ENCODE peak calls at places on chromosomes 3 and 15, in five cellular contexts. D is tibial nerve, E is suprapubic skin, B is thyroid gland, N is uterus. I is an unnamed sample.

GRCh38 chr3:112338021-112338726 is 5.2 kb downstream of the CD200 start:
- DNase-seq in D (no peak), E (no peak), B (no peak), N (no peak), I (no peak)

GRCh38 chr15:55740981-55741591 is 1.9 kb downstream of the PRTG start:
- DNase-seq in D (no peak), E (no peak), B (no peak), N (no peak), I (no peak)

GRCh38 chr3:17901893-17902292 is 159.5 kb upstream of the TBC1D5 start:
- DNase-seq in D (no peak), E (no peak), B (no peak), N (no peak), I (no peak)

GRCh38 chr3:13826672-13827071 is 53.2 kb downstream of the WNT7A start:
- DNase-seq in D (no peak), E (no peak), B (no peak), N (no peak), I (no peak)

GRCh38 chr3:12230406-12230805 is 58.5 kb upstream of the PPARG start:
- DNase-seq in D (no peak), E (no peak), B (peak; percentile 50), N (no peak), I (no peak)

GRCh38 chr3:17041009-17041408 is 156.3 kb downstream of the PLCL2 start:
- DNase-seq in D (no peak), E (no peak), B (no peak), N (no peak), I (no peak)

GRCh38 chr15:23387791-23388190 is 33.2 kb downstream of the GOLGA8S start:
- DNase-seq in D (no peak), E (no peak), B (no peak), N (no peak), I (no peak)

GRCh38 chr3:151319613-151320012 is 3.0 kb upstream of the GPR87 start:
- DNase-seq in D (no peak), E (no peak), B (no peak), N (no peak), I (no peak)

GRCh38 chr15:50764331-50765201 is 940 bp downstream of the SPPL2A start:
- DNase-seq in D (no peak), E (no peak), B (no peak), N (no peak), I (no peak)

GRCh38 chr3:184788751-184789150 is 23.2 kb upstream of the VPS8 start:
- DNase-seq in D (no peak), E (no peak), B (no peak), N (no peak), I (no peak)

GRCh38 chr3:187063286-187064081 is 75.8 kb downstream of the RPL39L start:
- DNase-seq in D (no peak), E (no peak), B (no peak), N (no peak), I (no peak)

GRCh38 chr3:5505163-5505562 is 317.7 kb downstream of the EDEM1 start:
- DNase-seq in D (no peak), E (no peak), B (no peak), N (no peak), I (no peak)

GRCh38 chr15:25568751-25569150 is 129.9 kb upstream of the UBE3A start:
- DNase-seq in D (no peak), E (no peak), B (no peak), N (no peak), I (no peak)

GRCh38 chr3:158451405-158452045 is 119.5 kb upstream of the MLF1 start:
- DNase-seq in D (no peak), E (no peak), B (no peak), N (no peak), I (no peak)

GRCh38 chr3:174223611-174224010 is 635.5 kb upstream of the NAALADL2 start:
- DNase-seq in D (no peak), E (no peak), B (no peak), N (no peak), I (no peak)

GRCh38 chr3:9947025-9947995 is 4.9 kb downstream of the PRRT3 start:
- DNase-seq in D (peak; percentile 31), E (peak; percentile 72), B (peak; percentile 86), N (peak; percentile 60), I (peak; percentile 62)

GRCh38 chr3:127493924-127494646 is 96.4 kb downstream of the TPRA1 start:
- DNase-seq in D (no peak), E (no peak), B (no peak), N (no peak), I (no peak)

GRCh38 chr3:77038928-77039605 is 832 bp upstream of the ROBO2 start:
- DNase-seq in D (no peak), E (peak; percentile 52), B (peak; percentile 6), N (no peak), I (no peak)

GRCh38 chr3:5010706-5011554 is 31.7 kb downstream of the BHLHE40 start:
- DNase-seq in D (no peak), E (no peak), B (no peak), N (no peak), I (no peak)

GRCh38 chr3:32891365-32891764 is 60.1 kb upstream of the CCR4 start:
- DNase-seq in D (no peak), E (no peak), B (no peak), N (no peak), I (no peak)
- TF ChIP-seq POLR2A in D (no peak), E (no peak), B (no peak), N (no peak), I (no peak)

GRCh38 chr3:56801597-56802410 is at the start of gene ARHGEF3:
- DNase-seq in D (peak; percentile 63), E (peak; percentile 90), B (peak; percentile 84), N (peak; percentile 83), I (peak; percentile 86)
- TF ChIP-seq POLR2A in D (peak; percentile 14), E (no peak), B (peak; percentile 95), N (peak; percentile 85), I (peak; percentile 90)

DNA sequence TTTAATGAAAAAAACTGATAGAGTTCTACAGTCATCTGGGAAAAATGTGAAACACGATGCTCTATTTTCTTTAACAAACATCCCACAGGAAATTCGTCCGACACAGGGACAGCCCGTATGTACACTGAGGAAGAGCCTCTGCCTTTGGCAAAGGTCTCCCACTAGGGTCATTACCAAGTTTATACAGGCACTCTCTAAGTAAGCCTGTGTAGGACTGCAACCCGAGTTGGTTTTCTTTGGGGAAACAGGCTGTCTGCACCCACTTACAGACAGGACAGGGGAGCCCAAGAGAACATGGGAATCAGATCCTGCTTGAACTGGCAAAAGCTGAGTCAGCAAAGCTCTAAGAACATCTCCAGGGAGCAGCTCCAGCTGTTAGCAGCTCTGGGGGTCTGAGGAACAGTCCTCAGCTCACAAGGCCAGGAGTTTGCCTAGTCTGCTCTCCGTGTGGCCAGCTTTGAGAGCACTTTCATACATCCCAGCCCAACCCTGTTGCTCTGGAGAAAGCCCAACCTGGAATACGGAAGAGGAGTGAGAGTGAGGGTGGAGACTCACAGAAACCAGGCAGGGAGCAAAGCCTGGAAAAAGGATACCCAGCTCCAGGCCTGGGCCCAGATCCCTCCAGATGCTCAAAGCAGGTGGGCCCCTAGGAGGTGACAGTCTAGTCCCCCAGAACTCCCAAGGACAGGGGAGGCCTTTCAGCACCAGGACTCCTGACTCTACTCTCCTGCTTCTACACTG is 1.9 kb downstream of the TBC1D2B start:
- DNase-seq in D (peak; percentile 36), E (peak; percentile 57), B (peak; percentile 83), N (peak; percentile 59), I (peak; percentile 59)
- TF ChIP-seq POLR2A in D (no peak), E (no peak), B (peak; percentile 55), N (peak; percentile 20), I (no peak)

DNA sequence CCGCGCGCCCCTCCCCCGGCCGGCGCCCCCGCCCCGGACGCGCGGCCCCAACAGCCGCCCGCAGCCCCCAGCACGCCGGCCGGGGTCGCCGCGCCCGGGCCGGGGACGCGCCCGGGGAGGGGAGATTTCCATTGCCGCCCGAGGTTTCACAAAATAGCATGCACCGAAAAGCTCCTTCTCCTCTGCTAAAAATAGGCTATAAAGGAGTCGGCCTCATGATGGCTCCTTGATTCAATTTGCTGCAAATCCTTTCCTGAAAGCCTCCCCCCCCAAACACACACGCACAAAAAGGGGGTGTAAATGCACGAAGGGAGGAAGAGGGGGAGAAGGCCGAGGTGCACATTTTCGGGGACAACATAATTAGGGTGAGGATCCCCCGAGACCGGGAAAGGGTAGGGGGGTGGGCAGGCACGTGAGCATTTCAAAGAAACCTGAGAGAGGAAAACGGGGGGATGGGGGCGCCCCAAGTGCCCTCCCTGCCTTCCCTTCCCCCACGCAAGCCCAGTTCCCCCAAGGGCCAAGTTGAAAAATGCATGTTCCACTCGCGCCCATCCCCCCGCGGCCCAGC is 725 bp downstream of the TBL1XR1 start:
- DNase-seq in D (no peak), E (peak; percentile 74), B (peak; percentile 45), N (peak; percentile 53), I (peak; percentile 54)
- TF ChIP-seq POLR2A in D (no peak), E (no peak), B (no peak), N (no peak), I (no peak)

I was measured in ovary.